ENCODE peak calls at places on chromosomes 16 and 17, in four cellular contexts. V is activated CD8-positive, alpha-beta T cell treated with anti-CD3 and anti-CD28 coated beads for 36 hours; T is RWPE1; Y is AML-193. P is an unnamed sample.

GRCh38 chr17:72618018-72618509 is 474.4 kb downstream of the SLC39A11 start:
- DNase-seq in V (peak), Y (no peak), T (no peak), P (no peak)

GRCh38 chr17:58112970-58113631 is 29.9 kb downstream of the DYNLL2 start:
- DNase-seq in T (peak), Y (peak), V (peak), P (peak)

GRCh38 chr16:28163699-28164584 is 47.8 kb downstream of the XPO6 start:
- DNase-seq in Y (peak), T (no peak), V (no peak), P (no peak)

GRCh38 chr17:45345554-45346254 is 28.9 kb upstream of the MAP3K14 start:
- DNase-seq in V (no peak), T (no peak), Y (no peak), P (no peak)

GRCh38 chr16:50473375-50473945 is 74.7 kb upstream of the NKD1 start:
- DNase-seq in Y (no peak), V (peak), T (peak), P (no peak)

GRCh38 chr16:8720080-8720966 is 45.9 kb downstream of the ABAT start:
- DNase-seq in Y (no peak), T (no peak), V (no peak), P (peak)

GRCh38 chr17:78291944-78292910 is 60.8 kb downstream of the TMEM235 start:
- DNase-seq in T (no peak), V (no peak), Y (no peak), P (no peak)

GRCh38 chr17:60164164-60164563 is 14.4 kb downstream of the CA4 start:
- DNase-seq in Y (no peak), V (no peak), T (no peak), P (no peak)

GRCh38 chr17:44115585-44116415 is 7.6 kb downstream of the HDAC5 start:
- DNase-seq in Y (no peak), V (peak), T (no peak), P (no peak)

GRCh38 chr17:2931901-2932300 is 131.5 kb downstream of the OR1D5 start:
- DNase-seq in Y (no peak), V (no peak), T (no peak), P (no peak)

GRCh38 chr17:20156196-20157077 is 147.3 kb downstream of the SPECC1 start:
- DNase-seq in V (peak), T (peak), Y (peak), P (peak)

GRCh38 chr16:86494565-86495356 is 15.6 kb upstream of the FOXF1 start:
- DNase-seq in T (no peak), Y (no peak), V (no peak), P (no peak)

GRCh38 chr16:11585460-11586374 is 1.0 kb downstream of the LITAF start:
- DNase-seq in V (peak), Y (peak), T (peak), P (no peak)

GRCh38 chr17:73133911-73134649 is 30.7 kb upstream of the SSTR2 start:
- DNase-seq in T (no peak), V (no peak), Y (no peak), P (no peak)

GRCh38 chr16:81429045-81429521 is 15.5 kb upstream of the CMIP start:
- DNase-seq in T (peak), Y (peak), V (peak), P (no peak)

GRCh38 chr16:81621496-81621895 is 157.6 kb upstream of the PLCG2 start:
- DNase-seq in V (no peak), T (peak), Y (no peak), P (no peak)

GRCh38 chr17:8662076-8662831 is 31.7 kb upstream of the MYH10 start:
- DNase-seq in Y (no peak), V (no peak), T (no peak), P (no peak)

GRCh38 chr17:42673885-42674754 is 2.7 kb downstream of the PLEKHH3 start:
- DNase-seq in T (peak), V (peak), Y (peak), P (no peak)

GRCh38 chr16:13521356-13521755 is 398.6 kb upstream of the ERCC4 start:
- DNase-seq in V (no peak), T (no peak), Y (no peak), P (peak)

GRCh38 chr17:48577330-48577945 is 712 bp downstream of the HOXB4 start:
- DNase-seq in Y (no peak), T (no peak), V (peak), P (no peak)

GRCh38 chr17:76405967-76406647 is 21.7 kb downstream of the SPHK1 start:
- DNase-seq in V (no peak), T (no peak), Y (no peak), P (no peak)

GRCh38 chr17:61593404-61593803 is 2.4 kb upstream of the NACA2 start:
- DNase-seq in T (no peak), Y (no peak), V (no peak), P (no peak)

GRCh38 chr17:49018116-49018612 is 21.0 kb downstream of the IGF2BP1 start:
- DNase-seq in Y (no peak), T (no peak), V (no peak), P (no peak)

GRCh38 chr16:81071816-81072215 is 5.2 kb downstream of the C16orf46 start:
- DNase-seq in Y (no peak), V (no peak), T (peak), P (no peak)

GRCh38 chr16:69932228-69932627 is 18.9 kb upstream of the CLEC18A start:
- DNase-seq in V (no peak), T (no peak), Y (no peak), P (no peak)

GRCh38 chr17:37844158-37844976 is 79.8 kb upstream of the TBC1D3K start:
- DNase-seq in Y (peak), T (peak), V (peak), P (no peak)

GRCh38 chr17:10631048-10631700 is 25.9 kb downstream of the MYH3 start:
- DNase-seq in Y (no peak), T (peak), V (peak), P (peak)

GRCh38 chr17:68511254-68511670 is 968 bp upstream of the PRKAR1A start:
- DNase-seq in Y (no peak), T (no peak), V (no peak), P (no peak)

GRCh38 chr17:18246880-18247612 is 11.5 kb downstream of the FLII start:
- DNase-seq in T (peak), Y (no peak), V (peak), P (no peak)

GRCh38 chr17:48358203-48358602 is 71.8 kb downstream of the SKAP1 start:
- DNase-seq in V (no peak), Y (no peak), T (no peak), P (no peak)

GRCh38 chr16:84732674-84733352 is 33.0 kb downstream of the USP10 start:
- DNase-seq in T (peak), V (no peak), Y (no peak), P (no peak)

GRCh38 chr17:51120357-51120738 is 320 bp downstream of the SPAG9 start:
- DNase-seq in Y (no peak), T (peak), V (peak), P (no peak)

GRCh38 chr17:20010099-20010863 is 1.1 kb downstream of the SPECC1 start:
- DNase-seq in T (peak), V (no peak), Y (peak), P (no peak)

GRCh38 chr17:5500804-5501391 is 14.5 kb downstream of the MIS12 start:
- DNase-seq in V (peak), T (peak), Y (no peak), P (peak)

GRCh38 chr17:42632949-42633444 is 23.5 kb downstream of the TUBG1 start:
- DNase-seq in Y (no peak), T (no peak), V (no peak), P (no peak)

P was measured in NT2/D1.